ENCODE peak calls at places on chromosome 20, in seven cellular contexts. Y is GM12878, L is HCT116, Q is K562, D is HepG2, T is SK-N-SH, E is H1. P is an unnamed sample.

GRCh38 chr20:43322851-43323250 is 133.1 kb upstream of the PTPRT start:
- DNase-seq in Y (no peak), L (no peak), Q (no peak), D (no peak), T (peak), E (no peak), P (no peak)

GRCh38 chr20:23049933-23050838 is 714 bp upstream of the THBD start:
- DNase-seq in Y (no peak), L (no peak), Q (no peak), D (no peak), T (no peak), E (peak), P (peak)

GRCh38 chr20:19923762-19924161 is 93.4 kb upstream of the NAA20 start:
- DNase-seq in Y (no peak), L (no peak), Q (no peak), D (no peak), T (no peak), E (no peak), P (no peak)

GRCh38 chr20:42775037-42775436 is 414.7 kb downstream of the PTPRT start:
- DNase-seq in Y (no peak), L (no peak), Q (no peak), D (no peak), T (no peak), E (no peak), P (peak)

GRCh38 chr20:50363479-50363878 is 146.7 kb upstream of the PTPN1 start:
- DNase-seq in Y (no peak), L (no peak), Q (no peak), D (no peak), T (no peak), E (no peak), P (no peak)

GRCh38 chr20:51750037-51750769 is 18.0 kb downstream of the ATP9A start:
- DNase-seq in Y (no peak), L (peak), Q (no peak), D (peak), T (peak), E (no peak), P (no peak)

GRCh38 chr20:15654208-15654649 is 919.0 kb downstream of the KIF16B start:
- DNase-seq in Y (peak), L (peak), Q (peak), D (peak), T (peak), E (peak), P (peak)

GRCh38 chr20:64001607-64002011 is 20.7 kb downstream of the PRPF6 start:
- DNase-seq in Y (no peak), L (no peak), Q (no peak), D (no peak), T (no peak), E (no peak), P (no peak)

GRCh38 chr20:6673071-6673470 is 94.4 kb upstream of the BMP2 start:
- DNase-seq in Y (no peak), L (no peak), Q (no peak), D (no peak), T (no peak), E (no peak), P (no peak)

GRCh38 chr20:38728911-38729642 is 4.8 kb downstream of the SLC32A1 start:
- DNase-seq in Y (no peak), L (no peak), Q (no peak), D (no peak), T (peak), E (peak), P (no peak)

GRCh38 chr20:55586626-55587025 is 418.7 kb downstream of the CBLN4 start:
- DNase-seq in Y (no peak), L (no peak), Q (no peak), D (no peak), T (no peak), E (no peak), P (no peak)

GRCh38 chr20:40654876-40655275 is 34.2 kb downstream of the MAFB start:
- DNase-seq in Y (no peak), L (no peak), Q (no peak), D (no peak), T (no peak), E (no peak), P (no peak)

GRCh38 chr20:53734006-53734688 is 140.5 kb upstream of the ZNF217 start:
- DNase-seq in Y (no peak), L (no peak), Q (no peak), D (no peak), T (no peak), E (no peak), P (peak)

GRCh38 chr20:34300809-34301586 is 2.2 kb downstream of the AHCY start:
- DNase-seq in Y (no peak), L (no peak), Q (no peak), D (peak), T (no peak), E (no peak), P (no peak)

GRCh38 chr20:64201653-64202052 is 37.4 kb downstream of the MYT1 start:
- DNase-seq in Y (no peak), L (no peak), Q (no peak), D (no peak), T (no peak), E (no peak), P (no peak)

GRCh38 chr20:53926428-53927028 is 143.9 kb downstream of the BCAS1 start:
- DNase-seq in Y (peak), L (no peak), Q (no peak), D (peak), T (no peak), E (no peak), P (peak)

GRCh38 chr20:62366370-62367135 is 559 bp downstream of the LAMA5 start:
- DNase-seq in Y (no peak), L (no peak), Q (peak), D (peak), T (peak), E (peak), P (peak)

GRCh38 chr20:53216856-53217576 is 244.9 kb downstream of the TSHZ2 start:
- DNase-seq in Y (no peak), L (peak), Q (peak), D (peak), T (peak), E (peak), P (peak)

GRCh38 chr20:54250691-54251090 is 42.8 kb downstream of the PFDN4 start:
- DNase-seq in Y (no peak), L (no peak), Q (no peak), D (no peak), T (no peak), E (no peak), P (no peak)

GRCh38 chr20:1489764-1490436 is 1.3 kb downstream of the SIRPB2 start:
- DNase-seq in Y (no peak), L (peak), Q (no peak), D (no peak), T (no peak), E (no peak), P (no peak)

GRCh38 chr20:2402271-2402980 is 21.7 kb downstream of the TGM6 start:
- DNase-seq in Y (no peak), L (peak), Q (no peak), D (peak), T (peak), E (no peak), P (peak)

GRCh38 chr20:52494244-52494643 is 302.7 kb upstream of the ZFP64 start:
- DNase-seq in Y (no peak), L (no peak), Q (no peak), D (no peak), T (no peak), E (no peak), P (no peak)

GRCh38 chr20:891121-892080 is 24.7 kb downstream of the ANGPT4 start:
- DNase-seq in Y (peak), L (no peak), Q (no peak), D (no peak), T (no peak), E (no peak), P (no peak)

GRCh38 chr20:44494266-44494665 is 18.6 kb downstream of the TTPAL start:
- DNase-seq in Y (no peak), L (no peak), Q (no peak), D (no peak), T (no peak), E (no peak), P (no peak)

GRCh38 chr20:63547484-63548480 is at the start of gene SRMS:
- DNase-seq in Y (no peak), L (no peak), Q (peak), D (no peak), T (peak), E (no peak), P (no peak)

GRCh38 chr20:63653041-63653973 is at the start of gene STMN3:
- DNase-seq in Y (no peak), L (peak), Q (peak), D (peak), T (peak), E (peak), P (peak)

GRCh38 chr20:51002633-51003032 is 20.3 kb downstream of the KCNG1 start:
- DNase-seq in Y (no peak), L (no peak), Q (no peak), D (no peak), T (no peak), E (no peak), P (no peak)

GRCh38 chr20:54132612-54133433 is 41.0 kb downstream of the CYP24A1 start:
- DNase-seq in Y (no peak), L (peak), Q (no peak), D (peak), T (no peak), E (no peak), P (no peak)

GRCh38 chr20:64083380-64084208 is 604 bp downstream of the LKAAEAR1 start:
- DNase-seq in Y (no peak), L (no peak), Q (peak), D (peak), T (peak), E (peak), P (peak)

GRCh38 chr20:15708984-15709598 is 864.2 kb downstream of the KIF16B start:
- DNase-seq in Y (no peak), L (no peak), Q (peak), D (peak), T (peak), E (peak), P (peak)

GRCh38 chr20:18904624-18905023 is 91.0 kb downstream of the SCP2D1 start:
- DNase-seq in Y (no peak), L (peak), Q (no peak), D (no peak), T (no peak), E (no peak), P (peak)
- TF ChIP-seq JUND in Y (no peak), L (no peak), Q (no peak), D (no peak), T (no peak), E (no peak), P (no peak)

DNA sequence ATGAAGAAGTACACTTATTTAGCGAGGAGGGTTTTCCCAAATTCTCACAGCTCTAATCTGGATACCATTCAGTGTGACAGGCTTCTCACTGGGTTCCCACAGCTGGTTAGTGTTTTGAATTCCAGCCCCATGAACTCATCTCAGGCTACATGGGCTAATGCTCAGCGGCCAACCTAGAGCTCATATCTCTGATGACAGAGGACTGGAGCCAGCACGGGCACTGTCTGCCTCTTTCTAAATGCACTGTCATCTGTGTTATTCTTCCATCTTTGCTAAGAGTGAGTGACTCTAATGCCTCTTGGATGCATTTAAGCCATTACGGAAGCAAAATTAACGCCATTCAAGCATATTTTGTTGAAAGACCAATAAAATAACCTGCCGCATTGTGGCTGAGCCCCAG is 308.9 kb upstream of the JAG1 start:
- DNase-seq in Y (no peak), L (no peak), Q (no peak), D (peak), T (no peak), E (no peak), P (no peak)
- TF ChIP-seq JUND in Y (no peak), L (no peak), Q (no peak), D (no peak), T (peak), E (no peak), P (no peak)

DNA sequence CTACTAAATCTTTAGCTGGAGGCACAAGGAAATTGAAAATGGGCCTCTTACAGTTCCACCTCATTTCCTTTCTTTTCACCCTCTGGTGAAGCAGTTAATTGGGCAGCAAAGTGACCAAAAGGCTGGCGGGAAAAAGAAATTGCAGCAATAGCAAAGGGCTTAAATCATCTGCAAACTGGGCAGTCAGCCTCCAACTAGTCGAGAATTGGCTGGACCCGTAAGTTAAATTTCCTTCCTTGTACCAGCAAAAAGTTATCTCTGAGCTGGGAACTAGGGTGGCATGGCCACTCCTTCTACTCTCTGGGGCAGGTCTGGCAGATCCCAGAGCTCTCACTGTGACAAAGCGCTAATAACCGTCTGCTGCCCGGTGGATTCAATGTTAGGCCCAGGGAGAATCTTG is 33.5 kb downstream of the GHRH start:
- DNase-seq in Y (no peak), L (no peak), Q (no peak), D (no peak), T (no peak), E (no peak), P (no peak)
- TF ChIP-seq JUND in Y (no peak), L (no peak), Q (no peak), D (no peak), T (no peak), E (no peak), P (no peak)

DNA sequence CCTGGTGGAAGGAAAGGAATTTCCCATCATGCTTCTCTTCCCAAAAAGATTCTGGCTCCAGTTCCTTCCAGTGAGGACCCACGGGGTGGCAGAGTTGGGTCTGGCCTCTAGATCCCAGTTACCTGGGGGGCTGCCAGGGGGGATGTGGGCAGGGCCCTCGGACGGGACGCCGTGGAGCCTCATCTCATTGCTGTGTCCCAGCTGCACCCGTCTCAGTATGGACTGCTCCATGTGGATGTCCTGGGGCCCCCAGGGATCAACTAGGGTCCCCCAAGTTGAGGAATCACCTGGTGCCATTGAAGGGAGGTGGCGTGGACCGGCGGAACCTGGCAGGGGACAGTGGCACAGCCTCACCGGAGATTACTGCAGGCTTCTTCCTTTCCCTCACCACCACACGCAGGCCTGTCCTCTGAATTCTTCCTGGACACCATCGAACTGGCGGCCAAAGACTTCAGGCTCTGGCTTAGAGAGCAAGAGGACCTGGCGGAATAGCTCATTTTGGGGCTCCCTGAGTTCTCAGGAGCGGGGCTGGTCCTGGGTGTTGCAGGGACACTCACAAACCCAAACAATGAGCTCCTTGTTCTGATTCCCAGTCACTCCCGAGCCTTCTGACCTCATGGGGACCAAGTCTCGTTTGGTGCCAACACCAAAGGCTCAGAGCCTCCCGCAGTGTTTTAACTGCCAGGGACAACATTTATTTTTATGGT is 8.5 kb downstream of the ZBP1 start:
- DNase-seq in Y (no peak), L (no peak), Q (no peak), D (no peak), T (no peak), E (no peak), P (no peak)
- TF ChIP-seq JUND in Y (no peak), L (no peak), Q (no peak), D (no peak), T (no peak), E (no peak), P (no peak)

DNA sequence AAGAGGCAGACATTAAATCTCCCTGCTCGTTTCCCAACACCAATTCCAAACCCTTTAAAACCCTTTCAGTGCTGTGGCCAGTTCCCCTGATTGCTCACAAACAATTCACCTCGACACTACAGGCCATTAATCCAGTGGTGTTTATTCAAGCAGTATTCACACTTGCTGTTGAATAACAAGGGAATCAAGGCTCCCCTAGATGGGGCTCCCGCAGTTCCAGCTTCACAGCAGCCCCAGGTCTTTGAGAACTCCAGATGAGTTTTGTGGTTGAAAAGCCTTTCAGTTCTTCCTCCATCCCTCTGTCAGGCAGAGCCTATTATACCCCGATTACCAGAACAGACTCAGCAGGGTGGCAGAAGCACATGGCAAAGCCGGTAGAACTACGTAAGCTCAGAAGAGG is 36.2 kb downstream of the JAG1 start:
- DNase-seq in Y (no peak), L (no peak), Q (no peak), D (no peak), T (no peak), E (peak), P (no peak)
- TF ChIP-seq JUND in Y (no peak), L (no peak), Q (no peak), D (no peak), T (no peak), E (no peak), P (no peak)

GRCh38 chr20:4966826-4967751 is 34.2 kb downstream of the SLC23A2 start:
- DNase-seq in Y (no peak), L (no peak), Q (no peak), D (peak), T (peak), E (no peak), P (no peak)
- TF ChIP-seq JUND in Y (no peak), L (no peak), Q (no peak), D (peak), T (no peak), E (no peak), P (no peak)

DNA sequence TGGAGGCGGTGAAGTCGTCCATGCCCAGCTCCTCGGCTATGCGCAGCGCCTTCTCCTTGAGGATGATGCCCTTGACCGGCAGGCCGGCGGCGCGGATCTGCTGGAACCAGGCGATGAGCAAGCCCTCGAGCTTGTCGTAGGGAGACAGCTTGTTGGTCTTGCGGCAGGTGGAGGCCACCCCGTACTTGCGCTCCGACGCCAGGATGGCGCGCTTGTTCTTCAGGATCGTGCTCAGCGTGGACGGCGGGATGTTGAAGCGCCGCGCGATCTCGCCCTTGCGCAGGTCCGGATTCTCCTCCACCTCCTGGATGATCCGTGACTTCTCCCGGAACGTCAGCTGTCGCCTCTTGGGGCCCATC is 435 bp downstream of the CENPB start:
- DNase-seq in Y (no peak), L (no peak), Q (no peak), D (no peak), T (peak), E (peak), P (peak)
- TF ChIP-seq JUND in Y (no peak), L (no peak), Q (no peak), D (no peak), T (no peak), E (no peak), P (no peak)

P was measured in T47D.